ENCODE peak calls at places on chromosomes 12 and 14, in eight cellular contexts. P is stimulated activated naive CD8-positive, alpha-beta T cell treated with anti-CD3 and anti-CD28 coated beads, Interleukin-15, Interleukin-2, amounts not matched to agents 100 U/mL and 50 U/mL, for 24 hours; W is GM23248; C is LoVo; R is T-cell; A is stimulated activated CD4-positive, alpha-beta T cell treated with anti-CD3 and anti-CD28 coated beads, Interleukin-4, amount 100 ng/mL, for 48 hours; X is activated T-helper 1 cell treated with Interleukin-2 at 50 U/mL for 16 hours; N is GM04503. K is an unnamed sample.

GRCh38 chr14:37599527-37600368 is 4.3 kb downstream of the TTC6 start:
- DNase-seq in X (no peak), R (no peak), N (no peak), W (peak), C (peak), P (no peak), A (no peak), K (no peak)

GRCh38 chr14:91380610-91381371 is 36.8 kb downstream of the CCDC88C start:
- DNase-seq in P (no peak), N (no peak), W (no peak), C (no peak), A (no peak), R (no peak), X (no peak), K (no peak)

GRCh38 chr14:95915326-95915725 is 38.7 kb downstream of the TUNAR start:
- DNase-seq in W (no peak), A (no peak), P (no peak), N (no peak), X (no peak), R (no peak), C (no peak), K (no peak)

GRCh38 chr12:12784911-12785814 is at the start of gene APOLD1:
- DNase-seq in X (no peak), R (no peak), N (no peak), P (no peak), W (no peak), C (no peak), A (no peak), K (no peak)

GRCh38 chr12:62192486-62193250 is 67.5 kb upstream of the USP15 start:
- DNase-seq in C (peak), W (peak), N (peak), R (peak), X (no peak), P (peak), A (peak), K (peak)

GRCh38 chr14:22002860-22003284 is 329.3 kb upstream of the OR4E1 start:
- DNase-seq in W (peak), X (peak), R (peak), C (no peak), P (peak), N (no peak), A (peak), K (no peak)

GRCh38 chr14:100155881-100156645 is 3.4 kb downstream of the DEGS2 start:
- DNase-seq in X (no peak), W (no peak), A (no peak), C (peak), P (no peak), R (no peak), N (no peak), K (no peak)

GRCh38 chr14:32920696-32921276 is 17.9 kb upstream of the NPAS3 start:
- DNase-seq in R (no peak), X (no peak), A (no peak), P (no peak), N (no peak), W (no peak), C (no peak), K (no peak)

GRCh38 chr14:21168055-21168454 is 12.2 kb upstream of the OR5AU1 start:
- DNase-seq in C (no peak), W (peak), X (no peak), R (no peak), N (no peak), A (no peak), P (no peak), K (no peak)